ENCODE peak calls at places on chromosomes 3 and 15, in four cellular contexts. T is IMR-90, W is AG04449, C is GM06990. X is an unnamed sample.

GRCh38 chr3:185815391-185816282 is 9.2 kb downstream of the IGF2BP2 start:
- DNase-seq in T (peak), W (no peak), C (no peak), X (no peak)

GRCh38 chr3:127203024-127203423 is 10.1 kb downstream of the PRR23E start:
- DNase-seq in T (no peak), W (no peak), C (no peak), X (no peak)

GRCh38 chr15:92290359-92290992 is 103.2 kb upstream of the ST8SIA2 start:
- DNase-seq in T (no peak), W (no peak), C (no peak), X (no peak)

GRCh38 chr3:51319271-51319670 is 65.8 kb upstream of the MANF start:
- DNase-seq in T (peak), W (no peak), C (no peak), X (no peak)

GRCh38 chr3:169227911-169228310 is 435.6 kb downstream of the MECOM start:
- DNase-seq in T (peak), W (peak), C (peak), X (no peak)

GRCh38 chr3:66484106-66484857 is 16.5 kb downstream of the LRIG1 start:
- DNase-seq in T (no peak), W (no peak), C (no peak), X (no peak)

GRCh38 chr15:62403164-62403809 is 238.2 kb upstream of the C2CD4B start:
- DNase-seq in T (peak), W (no peak), C (no peak), X (no peak)

GRCh38 chr15:67444100-67444499 is 76.8 kb upstream of the C15orf61 start:
- DNase-seq in T (no peak), W (no peak), C (no peak), X (no peak)

GRCh38 chr3:151301787-151302186 is 14.8 kb downstream of the GPR87 start:
- DNase-seq in T (peak), W (no peak), C (no peak), X (no peak)

GRCh38 chr3:110307065-110307809 is 764.4 kb upstream of the NECTIN3 start:
- DNase-seq in T (peak), W (peak), C (no peak), X (no peak)

GRCh38 chr3:52897130-52898109 is at the start of gene STIMATE:
- DNase-seq in T (peak), W (no peak), C (peak), X (peak)

GRCh38 chr15:94061041-94061440 is 170.3 kb upstream of the MCTP2 start:
- DNase-seq in T (peak), W (no peak), C (no peak), X (no peak)

GRCh38 chr3:59273976-59274375 is 224.2 kb upstream of the CFAP20DC start:
- DNase-seq in T (peak), W (no peak), C (no peak), X (no peak)

GRCh38 chr15:68054658-68055223 is 626 bp downstream of the PIAS1 start:
- DNase-seq in T (peak), W (no peak), C (peak), X (no peak)

GRCh38 chr3:72247645-72248388 is 462.9 kb upstream of the PROK2 start:
- DNase-seq in T (no peak), W (no peak), C (no peak), X (no peak)

GRCh38 chr15:57969355-57969754 is 96.2 kb downstream of the ALDH1A2 start:
- DNase-seq in T (no peak), W (no peak), C (no peak), X (no peak)

GRCh38 chr15:88992216-88992615 is 79.0 kb upstream of the MFGE8 start:
- DNase-seq in T (peak), W (no peak), C (no peak), X (no peak)

GRCh38 chr15:83209333-83209732 is 1.7 kb upstream of the HDGFL3 start:
- DNase-seq in T (no peak), W (no peak), C (no peak), X (no peak)

GRCh38 chr3:153967260-153967659 is 153.9 kb upstream of the ARHGEF26 start:
- DNase-seq in T (no peak), W (no peak), C (no peak), X (no peak)

GRCh38 chr3:141368062-141368924 is at the start of gene ZBTB38:
- DNase-seq in T (peak), W (no peak), C (peak), X (peak)

GRCh38 chr3:141371882-141372281 is 3.6 kb downstream of the ZBTB38 start:
- DNase-seq in T (no peak), W (no peak), C (no peak), X (no peak)

GRCh38 chr3:141368925-141369794 is 856 bp downstream of the ZBTB38 start:
- DNase-seq in T (peak), W (no peak), C (no peak), X (no peak)

GRCh38 chr3:141372656-141373055 is 4.4 kb downstream of the ZBTB38 start:
- DNase-seq in T (no peak), W (no peak), C (no peak), X (no peak)

GRCh38 chr3:141370065-141370533 is 1.8 kb downstream of the ZBTB38 start:
- DNase-seq in T (peak), W (no peak), C (peak), X (peak)
- TF ChIP-seq CTCF in T (peak), W (peak), C (peak), X (peak)

GRCh38 chr3:158337007-158337608 is 227.2 kb downstream of the RSRC1 start:
- DNase-seq in T (no peak), W (no peak), C (no peak), X (no peak)
- TF ChIP-seq CTCF in T (no peak), W (no peak), C (no peak), X (no peak)

DNA sequence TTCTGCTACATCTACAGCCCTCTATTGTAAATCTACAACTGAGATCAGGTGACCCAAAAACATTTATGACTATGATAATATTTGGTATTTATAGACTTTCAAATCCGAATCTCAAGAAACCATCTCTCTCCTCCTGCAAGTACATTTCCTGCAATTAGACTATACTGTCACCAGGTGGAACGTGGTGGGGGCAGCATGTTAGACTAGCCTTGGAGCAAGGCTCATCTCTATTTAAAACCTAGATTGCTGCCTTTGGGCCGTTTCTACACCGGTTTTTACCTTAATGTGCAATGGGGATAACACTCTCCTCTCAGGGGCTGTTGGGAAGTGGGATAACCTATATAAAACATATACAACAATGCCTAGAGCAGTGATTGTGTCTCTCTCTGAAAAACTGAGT is 3.8 kb upstream of the KATNBL1 start:
- DNase-seq in T (no peak), W (no peak), C (no peak), X (no peak)
- TF ChIP-seq CTCF in T (no peak), W (no peak), C (no peak), X (no peak)

GRCh38 chr3:43764471-43764870 is 73.7 kb downstream of the ABHD5 start:
- DNase-seq in T (no peak), W (no peak), C (no peak), X (no peak)

GRCh38 chr3:43768594-43768993 is 77.9 kb downstream of the ABHD5 start:
- DNase-seq in T (peak), W (no peak), C (no peak), X (no peak)

GRCh38 chr3:43769097-43769470 is 78.3 kb downstream of the ABHD5 start:
- DNase-seq in T (no peak), W (no peak), C (no peak), X (no peak)

GRCh38 chr3:43765417-43766030 is 74.8 kb downstream of the ABHD5 start:
- DNase-seq in T (peak), W (no peak), C (no peak), X (no peak)

GRCh38 chr3:43766672-43767465 is 76.1 kb downstream of the ABHD5 start:
- DNase-seq in T (peak), W (peak), C (no peak), X (no peak)
- TF ChIP-seq CTCF in T (peak), W (peak), C (no peak), X (no peak)

DNA sequence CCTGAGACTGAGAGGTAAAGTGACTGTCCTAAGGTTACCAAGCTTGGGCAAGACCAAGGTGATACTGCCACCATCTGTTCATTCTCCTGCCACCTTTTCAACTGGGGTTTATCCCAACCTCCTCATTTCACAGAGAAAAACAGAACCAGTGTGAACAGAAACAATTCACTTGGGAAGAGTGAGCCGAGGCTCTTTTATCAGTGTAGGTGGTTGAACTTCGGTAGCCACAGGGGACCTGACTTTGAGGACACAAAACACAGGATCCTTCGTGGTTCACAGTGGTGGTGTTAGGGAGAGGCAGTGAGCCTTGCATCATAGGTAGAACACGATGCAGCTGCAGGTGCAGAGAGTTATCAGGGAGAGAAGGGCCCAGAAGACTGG is 72.8 kb upstream of the ICE2 start:
- DNase-seq in T (no peak), W (no peak), C (no peak), X (no peak)
- TF ChIP-seq CTCF in T (no peak), W (no peak), C (peak), X (no peak)

DNA sequence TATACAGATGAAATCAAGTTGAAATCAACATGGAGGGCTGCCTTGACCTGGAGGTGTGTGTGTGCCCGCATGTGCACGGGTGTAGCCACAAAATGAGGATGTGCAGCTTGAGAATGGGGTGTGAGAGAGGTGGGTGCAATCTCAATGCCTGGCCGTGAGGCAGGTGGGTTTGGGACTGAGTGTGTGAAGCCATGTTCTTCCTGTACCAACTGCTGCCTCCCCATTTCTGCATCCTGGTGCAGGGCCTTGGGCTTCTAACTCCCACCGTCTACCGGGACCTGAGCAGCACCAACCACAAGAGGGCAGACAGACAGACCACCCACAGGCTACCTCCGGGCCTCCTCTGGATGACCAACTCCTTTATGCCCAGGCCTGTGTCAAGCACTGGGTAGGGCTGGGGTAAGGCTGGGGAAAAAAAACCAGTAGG is 161.9 kb upstream of the TLE3 start:
- DNase-seq in T (no peak), W (no peak), C (no peak), X (no peak)
- TF ChIP-seq CTCF in T (no peak), W (no peak), C (peak), X (no peak)

DNA sequence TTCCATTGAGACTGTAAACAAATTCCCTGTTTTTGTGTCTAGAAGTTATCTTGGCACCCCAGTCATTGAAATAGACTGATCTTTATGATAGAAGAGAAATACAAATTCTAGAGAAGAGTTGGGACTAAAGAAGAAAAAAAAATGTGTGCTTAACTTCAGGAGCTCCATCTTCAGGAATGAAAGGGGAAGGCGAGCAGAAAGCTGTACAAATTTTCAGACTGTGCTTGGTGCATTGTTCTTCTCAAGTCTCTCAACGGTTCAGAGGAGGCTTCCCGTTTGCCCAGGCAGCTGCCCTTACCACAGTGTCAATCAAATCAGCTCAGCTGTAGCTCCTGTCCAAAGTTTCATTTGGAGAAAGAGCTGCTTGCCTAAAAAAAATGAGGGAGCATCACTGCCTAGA is 41.7 kb downstream of the OXSM start:
- DNase-seq in T (peak), W (no peak), C (no peak), X (no peak)
- TF ChIP-seq CTCF in T (peak), W (peak), C (peak), X (peak)

DNA sequence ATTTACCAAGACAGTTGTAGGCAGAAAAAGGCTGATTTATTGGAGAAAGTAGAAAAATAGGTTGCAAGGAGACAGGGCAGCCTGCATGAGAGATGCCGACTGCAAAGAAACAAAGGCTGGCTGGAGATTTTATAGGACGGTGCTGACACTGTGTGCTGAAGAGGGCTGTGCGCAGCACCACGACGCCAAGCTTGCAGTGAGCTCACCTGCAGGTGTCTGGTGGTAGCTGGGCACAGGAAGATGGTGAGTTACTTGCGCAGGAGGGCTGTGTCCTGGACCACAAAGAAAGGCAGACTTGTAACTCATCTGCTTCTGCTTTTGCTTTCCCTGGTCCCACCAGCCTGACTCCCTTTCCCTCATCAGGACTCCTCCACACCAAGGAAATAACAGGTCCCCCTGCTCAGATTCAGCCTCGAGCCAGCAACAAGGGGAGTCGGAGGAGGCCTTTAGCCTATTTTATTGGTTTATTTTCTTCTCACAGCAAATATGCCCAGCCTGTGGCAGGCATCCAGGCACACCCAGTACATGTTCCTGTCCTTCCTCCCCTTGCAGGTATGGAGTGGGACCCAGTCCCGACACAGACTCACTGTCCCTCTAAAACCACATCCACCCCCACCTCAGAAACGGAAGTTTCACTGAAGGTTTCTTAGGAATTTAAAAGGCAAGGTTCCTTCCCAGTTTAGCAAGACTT is 35.7 kb upstream of the FLNB start:
- DNase-seq in T (no peak), W (no peak), C (no peak), X (no peak)
- TF ChIP-seq CTCF in T (no peak), W (no peak), C (no peak), X (no peak)